ENCODE peak calls at places on chromosomes 12 and 14, in eight cellular contexts. U, M, W, T, J, A, K and V are unnamed samples.

GRCh38 chr12:42921741-42922511 is 332.4 kb upstream of the PRICKLE1 start:
- DNase-seq in U (peak), M (no peak), W (no peak), T (peak), J (no peak), A (peak), K (no peak), V (no peak)

GRCh38 chr12:14946856-14947255 is 8.5 kb upstream of the ERP27 start:
- DNase-seq in U (no peak), M (no peak), W (no peak), T (no peak), J (no peak), A (peak), K (no peak), V (no peak)

GRCh38 chr12:32353540-32353939 is 45.8 kb upstream of the FGD4 start:
- DNase-seq in U (no peak), M (no peak), W (no peak), T (no peak), J (no peak), A (no peak), K (no peak), V (no peak)

GRCh38 chr12:6820171-6820570 is 1.4 kb upstream of the GPR162 start:
- DNase-seq in U (no peak), M (no peak), W (no peak), T (no peak), J (no peak), A (no peak), K (no peak), V (peak)

GRCh38 chr12:65278576-65279386 is at the start of gene MSRB3:
- DNase-seq in U (peak), M (peak), W (peak), T (peak), J (no peak), A (peak), K (peak), V (peak)

GRCh38 chr12:76080017-76080728 is 4.3 kb downstream of the NAP1L1 start:
- DNase-seq in U (no peak), M (no peak), W (no peak), T (no peak), J (no peak), A (no peak), K (no peak), V (no peak)

GRCh38 chr12:88544991-88545684 is 35.1 kb downstream of the KITLG start:
- DNase-seq in U (no peak), M (no peak), W (no peak), T (no peak), J (no peak), A (no peak), K (no peak), V (no peak)

GRCh38 chr12:124109760-124110159 is 136.7 kb downstream of the ZNF664 start:
- DNase-seq in U (no peak), M (peak), W (peak), T (peak), J (peak), A (peak), K (peak), V (peak)

GRCh38 chr12:3820122-3820521 is 53.1 kb downstream of the PARP11 start:
- DNase-seq in U (no peak), M (no peak), W (no peak), T (no peak), J (no peak), A (peak), K (no peak), V (no peak)

GRCh38 chr12:32249701-32250270 is 143.1 kb downstream of the BICD1 start:
- DNase-seq in U (no peak), M (no peak), W (peak), T (no peak), J (no peak), A (peak), K (no peak), V (peak)

GRCh38 chr12:91040356-91040755 is 17.5 kb downstream of the KERA start:
- DNase-seq in U (no peak), M (no peak), W (no peak), T (no peak), J (no peak), A (no peak), K (no peak), V (no peak)

GRCh38 chr12:113136128-113136989 is 798 bp upstream of the RASAL1 start:
- DNase-seq in U (no peak), M (peak), W (peak), T (peak), J (peak), A (no peak), K (no peak), V (no peak)

GRCh38 chr14:99395904-99396530 is 84.6 kb downstream of the SETD3 start:
- DNase-seq in U (no peak), M (peak), W (no peak), T (no peak), J (no peak), A (peak), K (no peak), V (no peak)

GRCh38 chr12:100857971-100858370 is 63.4 kb downstream of the ANO4 start:
- DNase-seq in U (no peak), M (no peak), W (no peak), T (no peak), J (no peak), A (no peak), K (no peak), V (no peak)

GRCh38 chr12:130342842-130343241 is 5.2 kb downstream of the PIWIL1 start:
- DNase-seq in U (no peak), M (no peak), W (no peak), T (no peak), J (no peak), A (no peak), K (no peak), V (no peak)

GRCh38 chr12:64976131-64976530 is 145.0 kb downstream of the WIF1 start:
- DNase-seq in U (no peak), M (no peak), W (no peak), T (no peak), J (no peak), A (peak), K (peak), V (no peak)

GRCh38 chr14:68404652-68405183 is 388.1 kb downstream of the ZFP36L1 start:
- DNase-seq in U (peak), M (no peak), W (no peak), T (no peak), J (peak), A (no peak), K (no peak), V (no peak)

GRCh38 chr12:104790296-104791125 is 167.6 kb downstream of the SLC41A2 start:
- DNase-seq in U (peak), M (peak), W (peak), T (peak), J (peak), A (peak), K (no peak), V (peak)

GRCh38 chr14:75742867-75743266 is 81.8 kb downstream of the TTLL5 start:
- DNase-seq in U (no peak), M (no peak), W (no peak), T (no peak), J (no peak), A (no peak), K (no peak), V (no peak)

GRCh38 chr14:104131968-104132732 is 6.2 kb upstream of the KIF26A start:
- DNase-seq in U (no peak), M (no peak), W (no peak), T (no peak), J (no peak), A (no peak), K (no peak), V (no peak)

GRCh38 chr12:57816855-57817151 is 1.7 kb downstream of the AVIL start:
- DNase-seq in U (no peak), M (no peak), W (no peak), T (no peak), J (no peak), A (no peak), K (no peak), V (no peak)

GRCh38 chr14:20427231-20428009 is 8.5 kb downstream of the KLHL33 start:
- DNase-seq in U (peak), M (peak), W (no peak), T (no peak), J (peak), A (peak), K (no peak), V (no peak)

GRCh38 chr12:3157581-3158328 is 80.6 kb downstream of the TSPAN9 start:
- DNase-seq in U (no peak), M (no peak), W (no peak), T (peak), J (no peak), A (no peak), K (no peak), V (no peak)

GRCh38 chr12:117567644-117568043 is 206.2 kb upstream of the NOS1 start:
- DNase-seq in U (no peak), M (no peak), W (no peak), T (no peak), J (no peak), A (no peak), K (no peak), V (no peak)

GRCh38 chr12:117574655-117575054 is 213.2 kb upstream of the NOS1 start:
- DNase-seq in U (no peak), M (no peak), W (no peak), T (no peak), J (no peak), A (no peak), K (no peak), V (no peak)

GRCh38 chr12:117576053-117576452 is 214.6 kb upstream of the NOS1 start:
- DNase-seq in U (no peak), M (no peak), W (no peak), T (no peak), J (no peak), A (no peak), K (no peak), V (no peak)

GRCh38 chr12:117570608-117571007 is 209.2 kb upstream of the NOS1 start:
- DNase-seq in U (no peak), M (no peak), W (no peak), T (no peak), J (no peak), A (no peak), K (no peak), V (no peak)

DNA sequence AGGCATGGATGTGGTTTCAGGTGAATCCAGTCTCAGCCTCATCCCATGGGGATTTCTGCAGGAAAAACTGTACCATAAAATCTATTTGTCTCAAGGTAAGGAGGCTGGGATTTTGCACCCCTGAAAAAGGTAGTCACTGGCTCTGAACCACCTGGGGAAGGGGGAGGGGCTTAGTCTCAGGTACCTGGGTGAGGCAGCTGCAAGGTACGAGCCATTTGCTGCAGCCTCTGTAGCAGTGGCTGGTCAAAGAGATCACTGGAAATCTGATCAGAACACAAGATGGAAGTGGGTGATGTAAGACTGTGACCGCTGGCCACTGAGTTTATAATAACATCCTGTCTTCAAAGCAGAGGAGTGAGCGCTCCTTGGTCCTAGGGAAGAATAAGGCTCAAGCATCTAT is 209.9 kb upstream of the NOS1 start:
- DNase-seq in U (no peak), M (no peak), W (no peak), T (no peak), J (no peak), A (no peak), K (no peak), V (no peak)
- TF ChIP-seq EZH2phosphoT487 in U (no peak), M (no peak), W (no peak), T (no peak), J (no peak), A (no peak), K (no peak), V (no peak)

GRCh38 chr14:92199763-92200162 is 78.0 kb downstream of the CPSF2 start:
- DNase-seq in U (no peak), M (no peak), W (peak), T (no peak), J (no peak), A (no peak), K (no peak), V (no peak)
- TF ChIP-seq CTCF in U (no peak), M (no peak), W (peak), T (peak), J (no peak), A (no peak), K (no peak), V (peak)

GRCh38 chr12:24586293-24586692 is 362.6 kb downstream of the BCAT1 start:
- DNase-seq in U (no peak), M (no peak), W (no peak), T (no peak), J (no peak), A (no peak), K (no peak), V (no peak)

GRCh38 chr12:24582954-24583601 is 365.8 kb downstream of the BCAT1 start:
- DNase-seq in U (no peak), M (no peak), W (no peak), T (no peak), J (no peak), A (no peak), K (no peak), V (no peak)

GRCh38 chr12:24584032-24584675 is 364.7 kb downstream of the BCAT1 start:
- DNase-seq in U (no peak), M (no peak), W (no peak), T (no peak), J (no peak), A (no peak), K (no peak), V (no peak)
- H3K4me3 ChIP-seq in U (no peak), M (no peak), W (no peak), T (no peak), J (no peak), A (no peak), K (no peak), V (no peak)

DNA sequence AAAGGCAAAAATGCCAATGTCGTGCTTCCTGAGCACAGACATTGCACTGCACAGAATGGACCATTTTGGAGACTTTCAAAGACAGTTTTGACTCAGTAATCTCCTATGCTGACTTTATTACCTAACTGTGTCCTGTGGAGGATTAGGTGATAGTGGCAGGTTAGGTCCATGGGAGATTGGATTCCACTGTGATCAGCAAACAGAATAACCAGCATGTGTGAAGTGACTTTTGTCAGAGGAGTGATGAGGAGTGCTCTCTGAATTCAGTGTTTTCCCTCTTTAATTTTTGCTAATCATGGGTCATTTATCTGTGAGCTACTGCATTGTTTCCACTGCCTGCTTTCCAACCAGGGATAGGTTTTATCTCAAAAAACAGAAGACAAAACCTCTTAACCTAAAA is 662.5 kb downstream of the DIO2 start:
- DNase-seq in U (no peak), M (no peak), W (no peak), T (no peak), J (no peak), A (no peak), K (no peak), V (no peak)
- TF ChIP-seq EZH2phosphoT487 in U (no peak), M (no peak), W (no peak), T (no peak), J (no peak), A (no peak), K (no peak), V (no peak)

DNA sequence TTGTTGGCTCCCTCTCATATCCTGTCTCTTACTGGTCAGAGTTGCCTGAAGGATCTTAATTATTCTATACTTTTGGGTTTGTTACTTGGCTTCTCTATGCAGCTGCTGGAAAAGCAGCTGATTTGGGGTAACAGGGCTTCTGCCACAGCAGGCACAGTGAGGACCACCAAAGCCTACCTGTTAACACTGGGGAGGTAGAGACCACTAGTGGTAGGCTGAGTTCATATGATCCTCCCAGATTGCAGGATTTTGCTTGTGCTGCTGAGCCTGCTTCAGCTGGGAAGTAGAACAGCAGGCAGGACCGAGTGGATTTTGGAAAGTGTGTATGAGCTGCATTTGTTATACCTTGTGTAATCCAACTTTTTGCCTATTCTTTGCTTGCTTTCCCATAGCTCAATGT is 34.1 kb downstream of the RCOR1 start:
- DNase-seq in U (no peak), M (no peak), W (no peak), T (no peak), J (no peak), A (no peak), K (no peak), V (no peak)
- TF ChIP-seq CTCF in U (no peak), M (no peak), W (peak), T (no peak), J (peak), A (peak), K (no peak), V (peak)